ENCODE peak calls at places on chromosomes 6 and 20, in seven cellular contexts. X, K, Y, S, J, C and P are unnamed samples.

GRCh38 chr20:58883243-58883691 is 30.8 kb downstream of the GNAS start:
- DNase-seq in X (no peak), K (peak), Y (no peak), S (no peak), J (no peak), C (no peak), P (no peak)

GRCh38 chr6:111721677-111722219 is 116.1 kb upstream of the TRAF3IP2 start:
- DNase-seq in X (no peak), K (no peak), Y (peak), S (peak), J (no peak), C (no peak), P (no peak)

GRCh38 chr6:43989556-43990248 is 137.6 kb downstream of the MRPL14 start:
- DNase-seq in X (no peak), K (no peak), Y (no peak), S (no peak), J (peak), C (no peak), P (no peak)

GRCh38 chr6:74607468-74607867 is 598.4 kb downstream of the COL12A1 start:
- DNase-seq in X (no peak), K (no peak), Y (no peak), S (no peak), J (no peak), C (no peak), P (no peak)

GRCh38 chr6:159988983-159989454 is 20.1 kb downstream of the IGF2R start:
- DNase-seq in X (no peak), K (peak), Y (no peak), S (peak), J (no peak), C (no peak), P (no peak)

GRCh38 chr6:27547157-27548075 is 74.5 kb upstream of the ZNF184 start:
- DNase-seq in X (no peak), K (peak), Y (peak), S (peak), J (no peak), C (no peak), P (no peak)

GRCh38 chr6:90406142-90406794 is 109.6 kb upstream of the BACH2 start:
- DNase-seq in X (no peak), K (peak), Y (no peak), S (peak), J (no peak), C (no peak), P (no peak)

GRCh38 chr6:118285791-118286190 is 262.3 kb upstream of the PLN start:
- DNase-seq in X (no peak), K (peak), Y (no peak), S (peak), J (no peak), C (no peak), P (no peak)

GRCh38 chr20:5191829-5192569 is 65.2 kb downstream of the CDS2 start:
- DNase-seq in X (no peak), K (peak), Y (peak), S (peak), J (no peak), C (no peak), P (no peak)

GRCh38 chr20:38337561-38338140 is 8.6 kb upstream of the LBP start:
- DNase-seq in X (peak), K (no peak), Y (no peak), S (peak), J (no peak), C (no peak), P (peak)
- TF ChIP-seq CTCF in X (peak), K (peak), Y (peak), S (peak), J (peak), C (peak), P (no peak)

DNA sequence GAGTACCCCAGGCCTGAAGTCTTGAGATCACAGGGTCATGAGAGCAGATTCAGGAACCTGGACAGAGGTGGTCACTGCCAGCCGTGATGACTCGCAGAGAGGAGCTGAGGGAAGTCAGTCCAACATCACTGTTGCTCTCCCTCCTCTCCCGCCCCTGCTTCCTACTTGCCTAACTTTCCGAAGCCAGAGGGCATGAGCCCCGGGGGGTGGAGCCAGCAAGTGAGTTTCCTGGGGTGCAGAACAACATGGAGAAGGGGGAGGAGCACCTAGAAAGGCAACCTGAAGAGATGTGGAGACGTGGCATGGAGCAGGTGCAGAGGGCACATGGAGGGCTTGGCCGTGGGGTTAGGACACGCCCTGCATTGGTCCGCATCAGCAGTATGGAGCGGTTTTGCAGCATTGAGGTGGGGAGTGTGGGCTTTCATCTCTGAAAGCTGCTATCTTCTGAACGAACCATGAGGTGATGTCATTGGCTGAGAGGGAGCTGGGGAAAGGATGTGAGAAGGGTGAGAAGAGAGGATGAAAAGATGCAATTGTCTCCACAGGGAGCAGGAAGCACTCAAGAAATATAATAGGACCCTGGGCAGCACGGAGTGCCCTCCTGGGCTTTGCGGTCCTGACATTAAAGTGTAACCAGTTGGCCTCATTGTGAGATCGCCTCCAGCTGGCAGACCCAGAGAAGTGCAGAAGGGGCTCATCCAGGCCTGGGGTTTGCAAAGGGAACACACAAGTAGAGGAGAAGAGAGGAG is 25.0 kb downstream of the GDAP1L1 start:
- DNase-seq in X (no peak), K (no peak), Y (no peak), S (no peak), J (no peak), C (no peak), P (no peak)
- TF ChIP-seq CTCF in X (peak), K (peak), Y (no peak), S (peak), J (peak), C (no peak), P (no peak)

GRCh38 chr20:20593447-20594170 is 118.8 kb downstream of the RALGAPA2 start:
- DNase-seq in X (no peak), K (peak), Y (peak), S (peak), J (no peak), C (no peak), P (no peak)

GRCh38 chr20:20594171-20594530 is 118.3 kb downstream of the RALGAPA2 start:
- DNase-seq in X (no peak), K (peak), Y (peak), S (peak), J (no peak), C (no peak), P (no peak)
- TF ChIP-seq CTCF in X (peak), K (peak), Y (peak), S (peak), J (peak), C (no peak), P (no peak)

DNA sequence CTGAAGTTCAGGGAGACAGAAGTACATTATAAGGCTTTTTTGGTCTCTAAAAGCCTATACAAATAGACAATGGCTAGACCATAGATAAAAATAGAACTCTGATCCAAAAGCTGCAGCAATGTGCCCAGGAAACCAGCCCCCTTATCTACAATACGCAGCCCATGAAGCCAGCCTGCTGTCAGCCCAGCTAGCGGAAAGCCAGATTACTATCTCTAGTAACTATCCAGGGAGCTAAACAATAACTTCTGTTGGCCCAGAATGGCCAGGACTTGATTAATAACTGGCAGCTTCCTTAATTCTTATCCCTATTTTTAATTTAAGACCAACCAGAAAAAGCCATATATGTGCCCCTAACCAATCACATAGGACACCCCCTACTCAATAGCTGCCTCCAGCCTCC is 160.4 kb upstream of the SMLR1 start:
- DNase-seq in X (no peak), K (no peak), Y (no peak), S (no peak), J (no peak), C (no peak), P (no peak)
- TF ChIP-seq CTCF in X (no peak), K (no peak), Y (no peak), S (no peak), J (no peak), C (no peak), P (no peak)

GRCh38 chr6:8063762-8064637 is at the start of gene BLOC1S5:
- DNase-seq in X (peak), K (peak), Y (peak), S (peak), J (peak), C (peak), P (peak)
- TF ChIP-seq CTCF in X (no peak), K (peak), Y (no peak), S (no peak), J (no peak), C (no peak), P (no peak)

DNA sequence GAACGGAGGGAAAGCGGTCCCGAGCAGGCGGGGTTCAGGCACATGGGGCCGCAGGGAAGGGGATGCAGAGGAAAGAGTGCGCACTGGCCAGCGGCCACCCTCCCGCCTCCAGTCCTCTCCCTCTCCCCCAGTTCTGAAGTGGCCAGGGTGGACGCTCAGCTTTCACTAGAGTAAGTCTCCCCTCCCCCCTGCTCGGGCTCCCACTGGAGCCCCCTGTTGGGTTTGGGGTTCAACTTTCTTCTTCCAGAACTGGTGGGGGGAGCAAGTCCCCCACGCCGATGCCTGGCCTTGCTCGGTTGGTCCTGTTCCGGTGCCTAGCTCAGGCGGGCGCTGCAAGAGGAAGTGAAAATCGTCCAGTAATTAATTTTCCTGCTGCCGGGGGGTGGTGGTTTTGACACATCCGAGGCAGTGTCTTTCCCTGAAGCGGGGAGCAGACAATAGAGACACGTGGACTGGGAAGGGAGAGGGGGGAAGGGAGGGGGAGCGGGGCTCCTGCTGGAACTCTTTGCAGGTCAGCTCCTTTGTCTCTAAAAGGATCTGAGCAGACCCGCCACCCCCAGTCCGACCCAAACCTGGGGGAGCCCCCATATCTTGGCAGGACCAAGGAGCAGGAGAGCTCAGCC is 824 bp upstream of the SCRT2 start:
- DNase-seq in X (no peak), K (no peak), Y (no peak), S (no peak), J (no peak), C (no peak), P (no peak)
- TF ChIP-seq CTCF in X (no peak), K (no peak), Y (no peak), S (no peak), J (no peak), C (no peak), P (no peak)

DNA sequence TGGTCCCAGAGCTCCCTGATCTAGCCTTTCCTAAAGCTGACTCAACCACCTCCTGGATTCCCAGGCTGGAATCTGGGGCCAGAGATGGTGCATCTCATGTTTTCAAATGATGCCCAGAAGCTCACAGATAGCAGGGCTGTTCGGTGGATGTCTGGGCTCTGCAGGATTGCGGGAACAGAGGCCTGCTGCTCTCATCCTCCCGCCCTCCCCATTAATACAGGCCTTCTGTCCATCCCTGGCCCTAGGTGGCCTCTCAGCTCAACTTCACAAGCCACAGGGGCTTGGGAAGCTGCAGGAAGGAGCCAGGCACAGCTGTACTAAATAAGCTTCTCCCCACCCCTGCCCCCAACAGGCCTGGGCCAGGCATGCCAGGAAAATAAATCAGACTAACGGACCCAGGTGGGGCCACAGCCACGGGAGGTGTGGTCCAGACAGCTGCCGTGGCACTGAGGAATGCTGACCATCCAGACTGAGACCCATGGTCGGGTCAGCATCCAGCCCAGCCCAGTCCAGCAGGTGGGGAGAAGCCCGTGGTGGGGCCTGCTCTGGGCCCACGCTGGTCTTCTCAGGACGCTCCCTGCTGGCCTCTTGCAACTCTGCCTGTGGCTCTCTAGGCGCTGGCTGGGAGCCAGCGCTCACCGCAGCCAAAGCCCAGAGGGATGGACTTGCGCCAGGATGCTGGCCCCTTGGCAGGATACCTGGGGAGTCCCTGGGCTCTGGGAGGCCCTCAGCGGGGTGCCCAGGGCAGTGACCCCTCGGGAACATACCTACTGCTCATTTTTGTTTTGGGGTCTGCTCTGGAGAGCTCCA is 8.5 kb upstream of the YTHDF1 start:
- DNase-seq in X (no peak), K (peak), Y (no peak), S (peak), J (peak), C (peak), P (no peak)
- TF ChIP-seq CTCF in X (no peak), K (peak), Y (peak), S (peak), J (peak), C (no peak), P (no peak)

DNA sequence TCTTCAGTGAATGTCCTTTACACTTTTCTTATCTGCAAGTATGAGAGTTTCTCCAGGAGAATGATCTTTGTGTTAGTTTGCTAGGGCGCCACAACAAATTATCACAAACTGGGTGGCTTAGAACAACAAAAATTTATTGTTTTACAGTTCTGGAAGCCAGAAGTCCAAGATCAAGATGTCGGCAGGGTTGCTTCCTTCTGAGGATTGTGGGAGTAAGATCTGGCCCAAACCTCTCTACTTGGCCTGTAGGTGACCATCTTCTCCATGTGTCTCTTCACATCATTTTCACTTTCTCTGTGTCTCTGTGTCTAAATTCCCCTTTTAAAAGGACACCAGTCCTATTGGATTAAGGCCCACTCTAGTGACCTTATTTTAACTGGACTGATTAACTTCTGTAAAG is 103.0 kb downstream of the ADTRP start:
- DNase-seq in X (no peak), K (no peak), Y (no peak), S (no peak), J (no peak), C (no peak), P (no peak)
- TF ChIP-seq CTCF in X (no peak), K (no peak), Y (peak), S (no peak), J (no peak), C (no peak), P (no peak)